ENCODE peak calls at places on chromosomes 1 and 21, in eight cellular contexts. O is GOT3, Q is AG04450, I is substantia nigra, C is fibroblast of mammary gland, X is NCI-H2171 treated with DMSO at 0.1 percent for 48 hours, S is ovary, Y is memory B cell. K is an unnamed sample.

GRCh38 chr1:39490596-39491145 is 765 bp upstream of the BMP8A start:
- DNase-seq in I (no peak), O (no peak), Y (no peak), Q (no peak), C (no peak), S (peak), X (peak), K (no peak)

GRCh38 chr1:180534199-180534598 is 24.6 kb upstream of the OVAAL start:
- DNase-seq in C (no peak), O (no peak), X (no peak), I (no peak), Q (no peak), S (no peak), Y (no peak), K (no peak)

GRCh38 chr1:29687166-29687565 is 450.8 kb downstream of the PTPRU start:
- DNase-seq in Y (no peak), I (no peak), Q (no peak), S (no peak), C (peak), O (no peak), X (no peak), K (no peak)

GRCh38 chr1:183227963-183228649 is 42.0 kb downstream of the LAMC2 start:
- DNase-seq in X (peak), S (no peak), O (no peak), Y (peak), C (peak), Q (no peak), I (no peak), K (peak)

GRCh38 chr1:23825076-23825761 is at the start of gene HMGCL:
- DNase-seq in O (peak), Q (peak), I (peak), Y (peak), X (peak), S (peak), C (peak), K (peak)

GRCh38 chr1:5910276-5910620 is 82.0 kb downstream of the NPHP4 start:
- DNase-seq in Y (no peak), I (no peak), S (no peak), C (no peak), O (no peak), Q (no peak), X (no peak), K (no peak)

GRCh38 chr1:6124341-6124740 is 55.8 kb downstream of the CHD5 start:
- DNase-seq in C (no peak), S (no peak), Y (no peak), O (no peak), Q (no peak), I (no peak), X (no peak), K (no peak)

GRCh38 chr1:203672354-203672753 is 45.7 kb downstream of the ATP2B4 start:
- DNase-seq in C (peak), O (no peak), Y (no peak), S (peak), Q (peak), X (no peak), I (peak), K (no peak)

GRCh38 chr1:203346060-203346754 is 4.7 kb downstream of the FMOD start:
- DNase-seq in Q (no peak), Y (no peak), X (no peak), I (no peak), S (no peak), O (no peak), C (no peak), K (no peak)

GRCh38 chr1:202618387-202619022 is 91.7 kb downstream of the SYT2 start:
- DNase-seq in C (peak), X (no peak), O (no peak), Q (no peak), S (no peak), Y (no peak), I (no peak), K (no peak)

GRCh38 chr1:205285391-205286101 is 36.0 kb downstream of the NUAK2 start:
- DNase-seq in I (no peak), Y (peak), X (no peak), S (no peak), O (no peak), Q (no peak), C (peak), K (peak)

GRCh38 chr1:98316286-98316685 is 345.2 kb upstream of the SNX7 start:
- DNase-seq in Y (no peak), X (no peak), S (no peak), O (no peak), I (no peak), C (peak), Q (no peak), K (no peak)

GRCh38 chr1:56574794-56575193 is 4.6 kb downstream of the PLPP3 start:
- DNase-seq in I (no peak), Y (no peak), O (no peak), Q (no peak), C (no peak), X (no peak), S (no peak), K (no peak)

GRCh38 chr1:47188901-47189785 is 693 bp downstream of the PDZK1IP1 start:
- DNase-seq in C (no peak), Q (no peak), Y (no peak), I (no peak), O (no peak), S (no peak), X (no peak), K (no peak)

GRCh38 chr1:203286161-203286984 is 18.9 kb upstream of the BTG2 start:
- DNase-seq in X (no peak), Y (no peak), O (no peak), C (no peak), Q (no peak), I (peak), S (no peak), K (no peak)

GRCh38 chr1:25148673-25149300 is 83.5 kb downstream of the SYF2 start:
- DNase-seq in Q (no peak), X (no peak), Y (no peak), S (no peak), O (no peak), C (peak), I (no peak), K (peak)

GRCh38 chr21:17688912-17689874 is 76.5 kb upstream of the BTG3 start:
- DNase-seq in S (peak), X (peak), C (no peak), O (no peak), I (peak), Q (no peak), Y (peak), K (peak)

GRCh38 chr1:5708266-5708978 is 283.8 kb downstream of the NPHP4 start:
- DNase-seq in O (no peak), I (no peak), C (no peak), S (no peak), Y (no peak), Q (no peak), X (no peak), K (no peak)

GRCh38 chr1:212070720-212071302 is 35.3 kb downstream of the DTL start:
- DNase-seq in O (no peak), Q (peak), C (peak), X (peak), S (no peak), I (no peak), Y (no peak), K (no peak)

GRCh38 chr1:29256979-29257804 is 20.9 kb downstream of the PTPRU start:
- DNase-seq in X (peak), C (peak), Q (no peak), Y (no peak), O (no peak), I (no peak), S (peak), K (no peak)

GRCh38 chr1:8568837-8569236 is 248.6 kb downstream of the RERE start:
- DNase-seq in O (no peak), C (no peak), X (no peak), Q (no peak), I (no peak), Y (no peak), S (no peak), K (no peak)

GRCh38 chr21:43916691-43917514 is 51.9 kb downstream of the AGPAT3 start:
- DNase-seq in Y (peak), C (no peak), S (no peak), X (peak), I (no peak), O (no peak), Q (no peak), K (no peak)

GRCh38 chr1:245126530-245126929 is 28.3 kb upstream of the KIF26B start:
- DNase-seq in S (no peak), O (no peak), I (no peak), C (no peak), Q (no peak), X (no peak), Y (no peak), K (no peak)

GRCh38 chr1:7190261-7190660 is 405.0 kb downstream of the CAMTA1 start:
- DNase-seq in C (no peak), Y (no peak), Q (no peak), O (no peak), X (no peak), S (no peak), I (no peak), K (no peak)

GRCh38 chr1:45895406-45895805 is 92.0 kb downstream of the MAST2 start:
- DNase-seq in Q (no peak), S (no peak), X (no peak), I (no peak), C (no peak), Y (no peak), O (no peak), K (no peak)

GRCh38 chr1:8193840-8194406 is 124.0 kb upstream of the SLC45A1 start:
- DNase-seq in C (no peak), S (no peak), O (no peak), I (no peak), Y (no peak), Q (no peak), X (no peak), K (no peak)

GRCh38 chr1:169722784-169723183 is 11.1 kb downstream of the SELE start:
- DNase-seq in O (no peak), I (no peak), C (no peak), S (no peak), Y (no peak), X (no peak), Q (no peak), K (no peak)

GRCh38 chr1:231727171-231727570 is 100.6 kb downstream of the DISC1 start:
- DNase-seq in I (no peak), S (no peak), Q (no peak), X (peak), C (no peak), O (no peak), Y (no peak), K (no peak)

GRCh38 chr1:85289207-85289847 is 12.9 kb upstream of the BCL10 start:
- DNase-seq in O (no peak), C (peak), I (no peak), Y (no peak), Q (peak), S (no peak), X (no peak), K (no peak)

GRCh38 chr21:25640671-25641292 is 1.7 kb downstream of the JAM2 start:
- DNase-seq in Q (no peak), C (no peak), X (no peak), S (no peak), O (no peak), I (no peak), Y (no peak), K (no peak)

GRCh38 chr1:155012760-155013602 is 10.4 kb downstream of the ZBTB7B start:
- DNase-seq in S (no peak), Q (no peak), X (no peak), C (no peak), I (no peak), O (no peak), Y (no peak), K (no peak)

GRCh38 chr1:164701221-164701761 is 142.3 kb downstream of the PBX1 start:
- DNase-seq in S (no peak), Q (no peak), O (no peak), Y (no peak), I (no peak), X (no peak), C (no peak), K (no peak)

GRCh38 chr1:236253918-236254637 is 27.7 kb downstream of the ERO1B start:
- DNase-seq in S (no peak), Q (no peak), Y (no peak), C (no peak), I (no peak), X (no peak), O (no peak), K (no peak)

GRCh38 chr1:184986250-184986649 is 11.9 kb upstream of the NIBAN1 start:
- DNase-seq in O (no peak), I (no peak), Q (no peak), C (peak), S (no peak), X (no peak), Y (no peak), K (no peak)

GRCh38 chr1:223125249-223125648 is 17.8 kb downstream of the TLR5 start:
- DNase-seq in I (no peak), O (no peak), S (no peak), X (peak), C (no peak), Q (no peak), Y (no peak), K (no peak)

K was measured in stimulated activated naive B cell treated with anti-CD40 and anti-IgM and Interleukin-4, amounts not matched to agents 10 μg/mL and 1 μg/mL and 100 μg/mL, for 72 hours.